ENCODE peak calls at places on chromosomes 13 and 19, in four cellular contexts. V is H1, Z is HepG2, S is GM12878. D is an unnamed sample.
A peak's percentile ranks its signal among the peaks of the same experiment; 100 is the strongest.

GRCh38 chr13:100274942-100275506 is 186.1 kb downstream of the PCCA start:
- DNase-seq in V (no peak), S (no peak), Z (peak; percentile 3), D (no peak)

GRCh38 chr13:99465454-99465853 is 35.8 kb upstream of the TM9SF2 start:
- DNase-seq in S (no peak), V (no peak), Z (no peak), D (no peak)

GRCh38 chr13:107185889-107186288 is 618.0 kb upstream of the ARGLU1 start:
- DNase-seq in S (no peak), V (no peak), Z (no peak), D (no peak)

GRCh38 chr13:29480893-29481525 is 114.5 kb downstream of the SLC7A1 start:
- DNase-seq in Z (no peak), S (no peak), V (no peak), D (no peak)

GRCh38 chr13:25811506-25811905 is 240.3 kb downstream of the SHISA2 start:
- DNase-seq in S (no peak), Z (no peak), V (no peak), D (no peak)

GRCh38 chr13:79709526-79709925 is 228.6 kb downstream of the NDFIP2 start:
- DNase-seq in V (no peak), Z (no peak), S (no peak), D (no peak)

GRCh38 chr19:16044746-16045145 is 31.5 kb upstream of the TPM4 start:
- DNase-seq in V (no peak), S (no peak), Z (no peak), D (no peak)

GRCh38 chr13:52846567-52847321 is 1.7 kb downstream of the PCDH8 start:
- DNase-seq in Z (no peak), V (no peak), S (no peak), D (no peak)

GRCh38 chr13:40016953-40017660 is 361.6 kb downstream of the COG6 start:
- DNase-seq in Z (no peak), S (no peak), V (no peak), D (no peak)

GRCh38 chr13:77691871-77692270 is 5.6 kb upstream of the SLAIN1 start:
- DNase-seq in Z (no peak), S (no peak), V (no peak), D (no peak)

GRCh38 chr13:114023716-114024602 is 50.1 kb upstream of the C13orf46 start:
- DNase-seq in S (no peak), V (no peak), Z (no peak), D (no peak)

GRCh38 chr13:112896736-112897602 is 72.0 kb upstream of the MCF2L start:
- DNase-seq in S (no peak), Z (no peak), V (no peak), D (no peak)

GRCh38 chr13:51814825-51815650 is 11.1 kb upstream of the DHRS12 start:
- DNase-seq in V (no peak), Z (peak; percentile 63), S (no peak), D (peak; percentile 52)

GRCh38 chr13:107680115-107680514 is 535.2 kb downstream of the LIG4 start:
- DNase-seq in S (no peak), V (no peak), Z (no peak), D (no peak)

GRCh38 chr19:1171755-1172352 is 2.2 kb downstream of the SBNO2 start:
- DNase-seq in Z (no peak), S (no peak), V (no peak), D (no peak)

GRCh38 chr19:5396963-5397362 is 56.4 kb upstream of the PTPRS start:
- DNase-seq in Z (no peak), V (no peak), S (no peak), D (no peak)

GRCh38 chr19:5395996-5396939 is 55.7 kb upstream of the PTPRS start:
- DNase-seq in Z (no peak), V (no peak), S (no peak), D (no peak)

GRCh38 chr19:5395541-5395940 is 54.9 kb upstream of the PTPRS start:
- DNase-seq in S (no peak), V (no peak), Z (no peak), D (no peak)

GRCh38 chr19:5397804-5398692 is 57.2 kb upstream of the ZNRF4 start:
- DNase-seq in V (peak; percentile 13), S (no peak), Z (peak; percentile 16), D (peak; percentile 49)

DNA sequence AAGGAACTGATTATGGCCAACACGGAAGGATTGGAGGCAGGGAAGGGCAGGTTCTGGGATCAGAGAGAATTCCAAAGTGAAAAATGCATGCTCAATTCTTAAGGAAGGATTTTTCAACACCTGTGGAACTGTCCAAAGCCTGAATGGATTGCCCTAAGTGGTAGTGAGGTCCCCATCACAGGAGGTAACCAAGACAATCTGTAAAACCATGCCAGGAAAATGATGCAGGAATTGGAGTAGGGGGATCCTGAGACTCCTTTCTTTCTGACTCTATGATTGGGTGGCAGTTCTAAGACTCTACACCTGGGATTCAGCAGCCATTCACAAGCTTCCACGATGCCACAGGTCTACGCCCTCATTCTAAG is 56.5 kb upstream of the ZNRF4 start:
- DNase-seq in Z (no peak), V (no peak), S (no peak), D (no peak)
- H3K27me3 ChIP-seq in Z (no peaks in the 10 kb centered on the region), V (no peaks in the 10 kb centered on the region), S (no peaks in the 10 kb centered on the region), D (peaks cover 25% of the 10 kb centered on the region)

DNA sequence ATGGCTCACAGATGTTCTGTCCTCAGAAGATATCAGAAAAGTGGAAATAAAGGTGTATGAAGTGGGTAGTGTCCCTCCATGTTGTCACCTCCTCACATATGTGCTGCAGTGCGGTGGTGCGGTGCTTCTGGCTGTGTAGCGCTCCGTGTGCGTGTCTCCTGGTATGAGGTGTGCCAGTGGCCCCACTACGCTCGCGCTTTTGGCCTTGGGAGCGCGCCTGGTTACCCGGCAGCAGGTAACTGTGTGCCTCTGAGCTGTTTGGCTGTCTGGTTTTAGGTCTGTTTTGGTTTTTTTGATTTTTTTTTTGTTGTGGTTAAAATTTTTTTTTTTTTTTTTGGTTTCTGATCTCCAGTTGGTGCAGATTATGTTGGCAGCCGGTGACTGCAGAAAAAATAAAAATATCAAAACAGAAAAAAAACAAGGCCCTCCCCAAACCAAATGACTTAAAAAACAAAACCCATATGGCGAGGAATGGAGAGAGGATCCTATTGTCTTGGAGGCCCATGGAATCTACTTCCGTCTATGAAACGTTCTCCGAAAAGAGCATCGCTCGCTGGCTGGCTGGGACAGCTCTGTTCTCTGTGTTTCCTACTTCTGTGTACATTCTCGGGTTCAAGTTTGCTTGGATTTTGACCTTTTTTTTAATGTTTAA is 7.9 kb downstream of the HNRNPL start:
- DNase-seq in V (no peak), Z (no peak), S (no peak), D (no peak)
- TF ChIP-seq SUZ12 in V (no peak), Z (no peak), S (no peak), D (no peak)

GRCh38 chr19:30783936-30784335 is 411.8 kb downstream of the ZNF536 start:
- DNase-seq in S (no peak), Z (no peak), V (no peak), D (no peak)
- H3K27me3 ChIP-seq in S (no peaks in the 10 kb centered on the region), Z (no peaks in the 10 kb centered on the region), V (no peaks in the 10 kb centered on the region), D (no peaks in the 10 kb centered on the region)

GRCh38 chr13:85771856-85772255 is 27.4 kb downstream of the SLITRK6 start:
- DNase-seq in Z (no peak), V (no peak), S (no peak), D (no peak)
- TF ChIP-seq SUZ12 in Z (no peak), V (no peak), S (no peak), D (no peak)

D was measured in NT2/D1.